ENCODE peak calls at places on chromosomes 7 and 10, in seven cellular contexts. J is pulmonary artery endothelial cell; T is CD4-positive, alpha-beta T cell; V is iPS-NIHi11; S is adrenal gland; Q is GM18507; H is fibroblast of the conjunctiva. B is an unnamed sample.

GRCh38 chr10:126670056-126670743 is at the start of gene C10orf90:
- DNase-seq in J (no peak), Q (no peak), H (no peak), S (no peak), V (no peak), T (no peak), B (no peak)

GRCh38 chr10:33801705-33802104 is 467.2 kb upstream of the NRP1 start:
- DNase-seq in Q (no peak), V (no peak), T (no peak), H (no peak), S (no peak), J (no peak), B (no peak)

GRCh38 chr10:122127943-122128342 is 139.0 kb downstream of the TACC2 start:
- DNase-seq in T (no peak), J (no peak), H (no peak), S (peak; percentile 78), V (no peak), Q (no peak), B (peak; percentile 88)

GRCh38 chr7:149642579-149642978 is 130.8 kb downstream of the ZNF467 start:
- DNase-seq in S (no peak), H (no peak), J (no peak), V (no peak), Q (no peak), T (no peak), B (peak; percentile 81)

GRCh38 chr7:2012044-2012900 is 220.5 kb downstream of the MAD1L1 start:
- DNase-seq in Q (no peak), S (no peak), J (no peak), V (no peak), T (no peak), H (no peak), B (no peak)

GRCh38 chr10:70480254-70480861 is 1.8 kb downstream of the PALD1 start:
- DNase-seq in V (peak; percentile 13), S (no peak), Q (no peak), H (no peak), J (no peak), T (peak; percentile 12), B (no peak)

GRCh38 chr10:74234569-74234968 is 83.5 kb downstream of the ADK start:
- DNase-seq in T (no peak), S (no peak), Q (no peak), V (no peak), H (no peak), J (no peak), B (no peak)

GRCh38 chr10:8124436-8124835 is 69.9 kb downstream of the GATA3 start:
- DNase-seq in T (no peak), Q (no peak), S (no peak), V (no peak), J (no peak), H (no peak), B (no peak)

GRCh38 chr7:112076309-112076708 is 129.9 kb downstream of the DOCK4 start:
- DNase-seq in H (no peak), Q (no peak), V (no peak), S (no peak), T (no peak), J (no peak), B (no peak)

GRCh38 chr10:59970396-59971368 is 64.3 kb upstream of the CCDC6 start:
- DNase-seq in J (no peak), V (peak; percentile 45), S (no peak), H (no peak), Q (no peak), T (no peak), B (no peak)

GRCh38 chr7:55533050-55533728 is 39.1 kb downstream of the VOPP1 start:
- DNase-seq in Q (peak; percentile 64), T (peak; percentile 58), J (no peak), H (no peak), V (no peak), S (peak; percentile 31), B (no peak)

GRCh38 chr10:77297370-77297692 is 340.3 kb downstream of the KCNMA1 start:
- DNase-seq in J (no peak), H (no peak), Q (no peak), V (no peak), S (no peak), T (no peak), B (no peak)

GRCh38 chr10:92946491-92946890 is 98.2 kb downstream of the EXOC6 start:
- DNase-seq in Q (no peak), S (no peak), T (no peak), H (no peak), J (no peak), V (no peak), B (no peak)

GRCh38 chr10:63887026-63887589 is 365.9 kb downstream of the REEP3 start:
- DNase-seq in H (no peak), T (no peak), S (peak; percentile 22), J (no peak), V (peak; percentile 68), Q (no peak), B (no peak)

GRCh38 chr10:117355064-117355463 is 20.2 kb downstream of the PDZD8 start:
- DNase-seq in J (no peak), Q (no peak), H (no peak), T (no peak), S (no peak), V (no peak), B (no peak)

GRCh38 chr10:31134303-31134928 is 102.8 kb upstream of the ZNF438 start:
- DNase-seq in V (no peak), Q (peak; percentile 5), S (no peak), J (peak; percentile 40), T (no peak), H (no peak), B (peak; percentile 50)

GRCh38 chr10:53997953-53998352 is 803.1 kb downstream of the PCDH15 start:
- DNase-seq in J (no peak), Q (no peak), H (no peak), S (no peak), V (peak; percentile 9), T (no peak), B (no peak)

GRCh38 chr7:46999866-47000265 is 582.0 kb downstream of the TNS3 start:
- DNase-seq in V (no peak), Q (no peak), J (no peak), S (no peak), H (no peak), T (no peak), B (no peak)

GRCh38 chr7:112452102-112452888 is 2.0 kb downstream of the IFRD1 start:
- DNase-seq in J (no peak), H (no peak), V (peak; percentile 23), Q (no peak), T (no peak), S (peak; percentile 73), B (peak; percentile 47)

GRCh38 chr7:922334-923107 is 32.0 kb downstream of the ADAP1 start:
- DNase-seq in S (peak; percentile 7), V (no peak), Q (no peak), T (peak; percentile 29), H (no peak), J (no peak), B (peak; percentile 1)

GRCh38 chr10:86868353-86868752 is 89.1 kb downstream of the MMRN2 start:
- DNase-seq in J (peak; percentile 87), S (peak; percentile 55), V (peak; percentile 78), T (no peak), H (no peak), Q (no peak), B (peak; percentile 79)

GRCh38 chr7:124328774-124329173 is 295.9 kb upstream of the TMEM229A start:
- DNase-seq in S (no peak), V (no peak), Q (no peak), H (no peak), J (no peak), T (no peak), B (no peak)

GRCh38 chr10:102120142-102120986 is at the start of gene LDB1:
- DNase-seq in V (peak; percentile 74), T (peak; percentile 68), J (no peak), Q (peak; percentile 67), H (no peak), S (peak; percentile 81), B (peak; percentile 81)

GRCh38 chr10:119806334-119807130 is 66.1 kb downstream of the MCMBP start:
- DNase-seq in S (no peak), H (no peak), T (no peak), Q (no peak), J (no peak), V (no peak), B (no peak)

GRCh38 chr10:122441961-122442360 is 12.5 kb upstream of the ARMS2 start:
- DNase-seq in T (no peak), S (no peak), Q (no peak), H (no peak), V (no peak), J (no peak), B (no peak)

GRCh38 chr10:131881104-131881880 is 19.5 kb upstream of the PPP2R2D start:
- DNase-seq in H (no peak), S (no peak), V (no peak), T (no peak), J (no peak), Q (no peak), B (no peak)